ENCODE peak calls at places on chromosomes 2 and 18, in four cellular contexts. G is neural crest cell, F is BJ, M is NCI-H2171 treated with DMSO at 0.1 percent for 48 hours. P is an unnamed sample.

GRCh38 chr2:141911485-141912066 is 219.2 kb downstream of the LRP1B start:
- DNase-seq in G (peak), F (no peak), M (peak), P (peak)

GRCh38 chr2:206424134-206424533 is 19.2 kb upstream of the ADAM23 start:
- DNase-seq in G (no peak), F (no peak), M (no peak), P (no peak)

GRCh38 chr2:181398000-181398399 is 59.2 kb upstream of the ITGA4 start:
- DNase-seq in G (no peak), F (no peak), M (no peak), P (no peak)

GRCh38 chr18:47247833-47248609 is 3.4 kb downstream of the SKOR2 start:
- DNase-seq in G (no peak), F (no peak), M (no peak), P (no peak)

GRCh38 chr2:219433666-219434467 is 776 bp upstream of the SPEG start:
- DNase-seq in G (no peak), F (no peak), M (peak), P (peak)

GRCh38 chr2:203802277-203803045 is 65.1 kb upstream of the CTLA4 start:
- DNase-seq in G (no peak), F (no peak), M (no peak), P (no peak)

GRCh38 chr2:64204006-64204632 is 59.9 kb upstream of the PELI1 start:
- DNase-seq in G (peak), F (no peak), M (no peak), P (no peak)

GRCh38 chr2:119481501-119482455 is 42.5 kb downstream of the SCTR start:
- DNase-seq in G (no peak), F (no peak), M (no peak), P (no peak)

GRCh38 chr2:168687314-168687713 is 115.1 kb upstream of the NOSTRIN start:
- DNase-seq in G (no peak), F (no peak), M (no peak), P (no peak)

GRCh38 chr2:99662761-99663341 is 173.0 kb upstream of the REV1 start:
- DNase-seq in G (no peak), F (peak), M (peak), P (no peak)

GRCh38 chr2:100291152-100291970 is 30.9 kb downstream of the LONRF2 start:
- DNase-seq in G (no peak), F (peak), M (no peak), P (peak)

GRCh38 chr2:974454-974853 is 23.8 kb downstream of the SNTG2 start:
- DNase-seq in G (no peak), F (no peak), M (peak), P (no peak)

GRCh38 chr18:32366586-32367538 is 103.8 kb downstream of the GAREM1 start:
- DNase-seq in G (no peak), F (peak), M (no peak), P (no peak)

GRCh38 chr18:67531929-67532328 is 15.4 kb upstream of the DSEL start:
- DNase-seq in G (no peak), F (no peak), M (no peak), P (no peak)

GRCh38 chr2:238521870-238522269 is 95.1 kb downstream of the ASB1 start:
- DNase-seq in G (no peak), F (no peak), M (peak), P (no peak)

GRCh38 chr18:22427797-22428549 is 10.3 kb upstream of the CTAGE1 start:
- DNase-seq in G (no peak), F (no peak), M (no peak), P (no peak)

GRCh38 chr2:65031341-65032015 is 24.7 kb upstream of the CEP68 start:
- DNase-seq in G (no peak), F (no peak), M (peak), P (no peak)

GRCh38 chr2:43898134-43898957 is 59.6 kb downstream of the ABCG8 start:
- DNase-seq in G (peak), F (no peak), M (peak), P (peak)

GRCh38 chr2:178243961-178244360 is 49.6 kb downstream of the OSBPL6 start:
- DNase-seq in G (no peak), F (no peak), M (no peak), P (no peak)

GRCh38 chr2:204586444-204587165 is 41.3 kb downstream of the PARD3B start:
- DNase-seq in G (no peak), F (no peak), M (no peak), P (no peak)